ENCODE peak calls at places on chromosomes 16 and 17, in nine cellular contexts. S, L, E, X, M, D, Q, W and J are unnamed samples.

GRCh38 chr16:85171809-85172464 is 59.7 kb upstream of the CIBAR2 start:
- DNase-seq in S (no peak), L (no peak), E (no peak), X (no peak), M (no peak), D (no peak), Q (no peak), W (no peak), J (no peak)

GRCh38 chr17:61442136-61442775 is 10.0 kb upstream of the TBX4 start:
- DNase-seq in S (no peak), L (no peak), E (no peak), X (no peak), M (no peak), D (no peak), Q (no peak), W (no peak), J (no peak)

GRCh38 chr16:85582177-85582888 is 30.8 kb upstream of the GSE1 start:
- DNase-seq in S (no peak), L (no peak), E (no peak), X (no peak), M (no peak), D (no peak), Q (no peak), W (no peak), J (no peak)

GRCh38 chr17:29722411-29723198 is 99.9 kb upstream of the CORO6 start:
- DNase-seq in S (peak), L (peak), E (no peak), X (no peak), M (peak), D (no peak), Q (no peak), W (no peak), J (no peak)

GRCh38 chr17:49497147-49498036 is 2.3 kb downstream of the NGFR start:
- DNase-seq in S (peak), L (no peak), E (peak), X (no peak), M (no peak), D (no peak), Q (no peak), W (no peak), J (peak)

GRCh38 chr17:3888343-3889171 is 4.3 kb downstream of the CAMKK1 start:
- DNase-seq in S (peak), L (no peak), E (no peak), X (no peak), M (no peak), D (no peak), Q (no peak), W (peak), J (peak)

GRCh38 chr16:30184430-30185140 is 1.2 kb downstream of the CORO1A start:
- DNase-seq in S (no peak), L (peak), E (no peak), X (peak), M (peak), D (no peak), Q (no peak), W (no peak), J (no peak)

GRCh38 chr16:56631197-56631596 is 1.3 kb upstream of the MT1M start:
- DNase-seq in S (no peak), L (no peak), E (no peak), X (no peak), M (no peak), D (no peak), Q (no peak), W (no peak), J (no peak)

GRCh38 chr17:81125573-81126081 is 39.7 kb upstream of the PVALEF start:
- DNase-seq in S (no peak), L (no peak), E (no peak), X (no peak), M (no peak), D (no peak), Q (no peak), W (no peak), J (no peak)

GRCh38 chr16:49876716-49877129 is 20.8 kb upstream of the ZNF423 start:
- DNase-seq in S (no peak), L (no peak), E (no peak), X (no peak), M (peak), D (no peak), Q (no peak), W (peak), J (no peak)

GRCh38 chr16:82195917-82196494 is 26.0 kb upstream of the MPHOSPH6 start:
- DNase-seq in S (no peak), L (no peak), E (no peak), X (no peak), M (no peak), D (no peak), Q (no peak), W (no peak), J (no peak)

GRCh38 chr17:67403483-67403882 is 26.4 kb downstream of the PITPNC1 start:
- DNase-seq in S (no peak), L (no peak), E (no peak), X (no peak), M (no peak), D (no peak), Q (no peak), W (no peak), J (no peak)

GRCh38 chr16:80580109-80580832 is 39.5 kb downstream of the DYNLRB2 start:
- DNase-seq in S (peak), L (peak), E (no peak), X (peak), M (peak), D (no peak), Q (peak), W (peak), J (peak)

GRCh38 chr17:36092228-36092627 is 2.3 kb upstream of the CCL3 start:
- DNase-seq in S (no peak), L (no peak), E (no peak), X (no peak), M (no peak), D (no peak), Q (no peak), W (no peak), J (no peak)

GRCh38 chr16:50261707-50262235 is 4.6 kb upstream of the ADCY7 start:
- DNase-seq in S (no peak), L (no peak), E (no peak), X (no peak), M (no peak), D (no peak), Q (no peak), W (no peak), J (no peak)

GRCh38 chr17:47776330-47777197 is 43.5 kb downstream of the TBX21 start:
- DNase-seq in S (peak), L (no peak), E (no peak), X (no peak), M (peak), D (no peak), Q (no peak), W (peak), J (peak)

GRCh38 chr16:13483121-13483520 is 436.8 kb upstream of the ERCC4 start:
- DNase-seq in S (no peak), L (no peak), E (no peak), X (no peak), M (no peak), D (no peak), Q (no peak), W (no peak), J (no peak)

GRCh38 chr16:27973678-27974077 is 89.8 kb downstream of the GSG1L start:
- DNase-seq in S (no peak), L (no peak), E (no peak), X (no peak), M (no peak), D (no peak), Q (no peak), W (no peak), J (no peak)

GRCh38 chr17:42846594-42847280 is 2.4 kb downstream of the AOC2 start:
- DNase-seq in S (no peak), L (no peak), E (no peak), X (no peak), M (no peak), D (no peak), Q (no peak), W (no peak), J (no peak)

GRCh38 chr17:17090642-17091103 is 48.4 kb downstream of the MPRIP start:
- DNase-seq in S (no peak), L (no peak), E (no peak), X (no peak), M (no peak), D (no peak), Q (no peak), W (no peak), J (no peak)

GRCh38 chr16:73459586-73459985 is 411.7 kb upstream of the ZFHX3 start:
- DNase-seq in S (no peak), L (no peak), E (no peak), X (no peak), M (no peak), D (no peak), Q (no peak), W (no peak), J (no peak)

GRCh38 chr16:79767597-79768280 is 167.2 kb upstream of the MAF start:
- DNase-seq in S (peak), L (no peak), E (no peak), X (no peak), M (no peak), D (no peak), Q (no peak), W (peak), J (peak)

GRCh38 chr17:37770631-37771518 is 26.0 kb upstream of the HNF1B start:
- DNase-seq in S (peak), L (no peak), E (no peak), X (peak), M (no peak), D (peak), Q (peak), W (peak), J (peak)

GRCh38 chr16:4273858-4274291 is 1.1 kb upstream of the TFAP4 start:
- DNase-seq in S (peak), L (no peak), E (no peak), X (peak), M (peak), D (no peak), Q (peak), W (peak), J (no peak)

GRCh38 chr17:80477647-80478478 is 1.5 kb upstream of the NPTX1 start:
- DNase-seq in S (peak), L (peak), E (no peak), X (no peak), M (no peak), D (no peak), Q (no peak), W (no peak), J (no peak)

GRCh38 chr16:11181242-11181888 is 74.6 kb downstream of the SOCS1 start:
- DNase-seq in S (no peak), L (no peak), E (no peak), X (no peak), M (no peak), D (no peak), Q (no peak), W (no peak), J (no peak)

GRCh38 chr17:9219631-9220415 is 198.5 kb downstream of the NTN1 start:
- DNase-seq in S (no peak), L (no peak), E (no peak), X (no peak), M (no peak), D (no peak), Q (no peak), W (no peak), J (no peak)

GRCh38 chr16:85616608-85617311 is 3.6 kb downstream of the GSE1 start:
- DNase-seq in S (peak), L (no peak), E (no peak), X (no peak), M (peak), D (no peak), Q (no peak), W (no peak), J (no peak)